ENCODE peak calls at places on chromosomes 3 and 15, in five cellular contexts. Y is fibroblast of lung; C is CD4-positive, alpha-beta T cell; O is body of pancreas; F is sigmoid colon. S is an unnamed sample.

GRCh38 chr15:36356978-36357582 is 222.3 kb upstream of the CDIN1 start:
- DNase-seq in Y (peak; percentile 90), C (no peak), O (no peak), F (no peak), S (no peak)

GRCh38 chr3:158617982-158618875 is 26.1 kb upstream of the GFM1 start:
- DNase-seq in Y (no peak), C (no peak), O (no peak), F (no peak), S (no peak)

GRCh38 chr3:15923640-15924405 is 126.0 kb upstream of the ANKRD28 start:
- DNase-seq in Y (peak; percentile 8), C (no peak), O (no peak), F (no peak), S (no peak)

GRCh38 chr15:85793641-85794597 is 806 bp downstream of the KLHL25 start:
- DNase-seq in Y (no peak), C (peak; percentile 32), O (peak; percentile 44), F (no peak), S (peak; percentile 19)

GRCh38 chr3:152331975-152332374 is 63.2 kb downstream of the MBNL1 start:
- DNase-seq in Y (no peak), C (no peak), O (no peak), F (no peak), S (no peak)

GRCh38 chr15:63381301-63382192 is at the start of gene CA12:
- DNase-seq in Y (peak; percentile 57), C (no peak), O (peak; percentile 74), F (peak; percentile 51), S (no peak)

GRCh38 chr15:65081758-65082157 is 5.2 kb downstream of the KBTBD13 start:
- DNase-seq in Y (no peak), C (no peak), O (no peak), F (no peak), S (no peak)

GRCh38 chr3:133570937-133571320 is 2.6 kb upstream of the CDV3 start:
- DNase-seq in Y (no peak), C (no peak), O (no peak), F (no peak), S (no peak)

GRCh38 chr15:50803479-50803878 is 38.0 kb upstream of the SPPL2A start:
- DNase-seq in Y (no peak), C (no peak), O (no peak), F (no peak), S (no peak)

GRCh38 chr15:25068696-25069095 is 113.9 kb downstream of the SNRPN start:
- DNase-seq in Y (no peak), C (no peak), O (no peak), F (no peak), S (no peak)

GRCh38 chr15:25065286-25065685 is 110.5 kb downstream of the SNRPN start:
- DNase-seq in Y (no peak), C (no peak), O (no peak), F (peak; percentile 39), S (no peak)

GRCh38 chr15:25065876-25066275 is 111.1 kb downstream of the SNRPN start:
- DNase-seq in Y (no peak), C (no peak), O (no peak), F (peak; percentile 22), S (no peak)

GRCh38 chr15:25067725-25068309 is 113.0 kb downstream of the SNRPN start:
- DNase-seq in Y (no peak), C (no peak), O (no peak), F (peak; percentile 26), S (no peak)

DNA sequence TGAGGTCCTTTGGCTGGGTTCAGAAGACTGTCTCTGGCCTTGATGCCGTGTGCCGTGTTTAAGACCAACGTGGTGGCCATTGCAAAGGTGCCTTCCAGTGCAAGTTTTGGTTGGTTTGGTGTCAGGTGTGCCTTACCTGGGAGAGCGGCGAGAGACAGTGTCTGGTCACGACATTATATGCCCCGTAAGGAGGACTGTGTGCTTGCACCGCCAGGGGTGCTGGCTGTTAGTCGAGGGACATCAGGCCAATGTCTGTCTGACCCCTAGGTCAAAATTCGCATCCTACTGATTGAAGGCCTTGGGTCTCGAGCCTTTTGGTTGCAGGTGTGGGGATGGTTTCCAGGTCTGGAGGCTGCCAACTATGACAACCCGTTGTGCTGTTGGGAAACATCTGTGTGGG is 111.9 kb downstream of the SNRPN start:
- DNase-seq in Y (no peak), C (no peak), O (no peak), F (peak; percentile 41), S (no peak)
- H3K9me3 ChIP-seq in Y (peaks cover 54% of the 10 kb centered on the region), C (peaks cover 100% of the 10 kb centered on the region), O (peaks cover 27% of the 10 kb centered on the region), F (peaks cover 100% of the 10 kb centered on the region), S (peaks cover 54% of the 10 kb centered on the region)

DNA sequence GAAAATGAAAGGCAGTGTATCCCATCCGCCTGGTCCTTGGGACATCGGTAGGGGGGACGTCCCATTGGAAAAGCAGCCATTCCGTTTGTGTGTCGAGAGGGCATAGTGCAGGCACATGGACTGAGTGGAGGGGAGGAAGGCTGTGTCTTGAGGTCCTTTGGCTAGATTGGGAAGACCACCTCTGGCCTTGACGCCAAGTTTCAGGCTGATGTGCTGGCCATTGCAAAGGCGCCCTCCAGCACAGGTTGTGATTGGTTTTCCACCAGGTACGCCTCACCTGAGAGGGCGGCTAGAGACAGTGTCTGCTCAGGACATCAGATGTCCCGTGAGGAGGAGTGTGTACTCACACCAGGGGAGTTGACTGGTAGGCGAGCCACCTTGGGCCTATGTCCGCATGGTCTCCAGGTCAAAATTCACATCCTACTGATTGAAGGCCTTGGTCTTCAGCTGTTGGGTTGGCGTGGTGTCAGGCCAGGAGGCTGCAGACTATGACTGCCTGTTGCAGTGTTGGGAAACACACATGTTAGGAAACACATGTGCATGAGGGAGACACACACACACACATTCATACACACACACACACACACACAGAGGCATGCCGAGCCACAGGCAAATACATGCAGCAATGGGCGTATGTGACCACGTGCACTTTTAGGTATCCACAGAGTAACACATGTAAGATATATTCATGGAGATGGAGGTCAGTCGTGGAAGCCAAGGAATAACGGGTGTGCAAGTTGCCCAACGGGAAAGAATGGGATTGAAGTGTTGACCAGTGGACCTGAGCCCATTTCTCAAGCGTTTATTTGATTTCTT is 98.4 kb downstream of the SNRPN start:
- DNase-seq in Y (no peak), C (no peak), O (no peak), F (peak; percentile 29), S (no peak)
- H3K9me3 ChIP-seq in Y (peaks cover 19% of the 10 kb centered on the region), C (peaks cover 99% of the 10 kb centered on the region), O (peaks cover 15% of the 10 kb centered on the region), F (peaks cover 97% of the 10 kb centered on the region), S (peaks cover 51% of the 10 kb centered on the region)

GRCh38 chr3:945738-946137 is 147.1 kb upstream of the CNTN6 start:
- DNase-seq in Y (no peak), C (no peak), O (no peak), F (no peak), S (no peak)

GRCh38 chr3:944786-945185 is 148.0 kb upstream of the CNTN6 start:
- DNase-seq in Y (no peak), C (no peak), O (no peak), F (no peak), S (no peak)
- H3K9me3 ChIP-seq in Y (no peaks in the 10 kb centered on the region), C (no peaks in the 10 kb centered on the region), O (no peaks in the 10 kb centered on the region), F (no peaks in the 10 kb centered on the region), S (no peaks in the 10 kb centered on the region)

GRCh38 chr15:21269121-21269520 is 171.2 kb downstream of the POTEB3 start:
- DNase-seq in Y (no peak), C (no peak), O (no peak), F (no peak), S (no peak)
- H3K9me3 ChIP-seq in Y (no peaks in the 10 kb centered on the region), C (no peaks in the 10 kb centered on the region), O (no peaks in the 10 kb centered on the region), F (no peaks in the 10 kb centered on the region), S (no peaks in the 10 kb centered on the region)

GRCh38 chr15:25224396-25224795 is 214.4 kb downstream of the UBE3A start:
- DNase-seq in Y (no peak), C (no peak), O (no peak), F (no peak), S (no peak)

GRCh38 chr15:25228261-25228660 is 210.6 kb downstream of the UBE3A start:
- DNase-seq in Y (no peak), C (no peak), O (no peak), F (no peak), S (no peak)

GRCh38 chr15:25230442-25230841 is 208.4 kb downstream of the UBE3A start:
- DNase-seq in Y (no peak), C (no peak), O (no peak), F (no peak), S (no peak)

GRCh38 chr15:25220834-25221233 is 218.0 kb downstream of the UBE3A start:
- DNase-seq in Y (no peak), C (no peak), O (no peak), F (no peak), S (no peak)

GRCh38 chr15:25226360-25226759 is 212.5 kb downstream of the UBE3A start:
- DNase-seq in Y (no peak), C (no peak), O (no peak), F (no peak), S (no peak)
- H3K9me3 ChIP-seq in Y (no peaks in the 10 kb centered on the region), C (no peaks in the 10 kb centered on the region), O (no peaks in the 10 kb centered on the region), F (no peaks in the 10 kb centered on the region), S (peaks cover 3% of the 10 kb centered on the region)

GRCh38 chr3:94686208-94686607 is 623.3 kb downstream of the NSUN3 start:
- DNase-seq in Y (no peak), C (no peak), O (no peak), F (no peak), S (no peak)
- H3K9me3 ChIP-seq in Y (no peaks in the 10 kb centered on the region), C (no peaks in the 10 kb centered on the region), O (no peaks in the 10 kb centered on the region), F (peaks cover 2% of the 10 kb centered on the region), S (no peaks in the 10 kb centered on the region)